ENCODE peak calls at places on chromosome X, in eight cellular contexts. Q, B, L, K, M, F, D and O are unnamed samples. For H3K4me1, the result is how much of the 10 kb centered on the place peaks cover.

GRCh38 chrX:56728752-56729151 is 291 bp upstream of the NBDY start:
- DNase-seq in Q (peak), B (peak), L (no peak), K (no peak), M (no peak), F (no peak), D (peak), O (no peak)

GRCh38 chrX:127621780-127622179 is 430.4 kb downstream of the ACTRT1 start:
- DNase-seq in Q (no peak), B (no peak), L (no peak), K (no peak), M (no peak), F (no peak), D (no peak), O (no peak)

GRCh38 chrX:24506082-24506481 is 41.0 kb downstream of the PDK3 start:
- DNase-seq in Q (no peak), B (peak), L (no peak), K (no peak), M (peak), F (peak), D (peak), O (no peak)

GRCh38 chrX:107894038-107894437 is 68.4 kb downstream of the MID2 start:
- DNase-seq in Q (peak), B (peak), L (no peak), K (no peak), M (peak), F (peak), D (peak), O (no peak)

GRCh38 chrX:49176421-49177326 is 5.0 kb downstream of the PLP2 start:
- DNase-seq in Q (no peak), B (no peak), L (peak), K (no peak), M (no peak), F (no peak), D (no peak), O (no peak)

GRCh38 chrX:38754102-38754790 is 47.0 kb upstream of the MID1IP1 start:
- DNase-seq in Q (peak), B (peak), L (no peak), K (peak), M (peak), F (no peak), D (peak), O (no peak)

GRCh38 chrX:9310596-9310995 is 154.3 kb upstream of the TBL1X start:
- DNase-seq in Q (no peak), B (peak), L (no peak), K (no peak), M (no peak), F (no peak), D (peak), O (no peak)

GRCh38 chrX:71181558-71181909 is 36.9 kb downstream of the NLGN3 start:
- DNase-seq in Q (peak), B (peak), L (no peak), K (peak), M (no peak), F (no peak), D (no peak), O (no peak)

GRCh38 chrX:45771560-45772340 is 571.1 kb upstream of the DIPK2B start:
- DNase-seq in Q (peak), B (peak), L (peak), K (no peak), M (no peak), F (peak), D (peak), O (peak)

GRCh38 chrX:41265615-41266014 is 68.3 kb upstream of the DDX3X start:
- DNase-seq in Q (no peak), B (no peak), L (no peak), K (peak), M (no peak), F (no peak), D (peak), O (no peak)

GRCh38 chrX:65643046-65643785 is 24.2 kb upstream of the MSN start:
- DNase-seq in Q (no peak), B (peak), L (no peak), K (no peak), M (no peak), F (peak), D (peak), O (no peak)

GRCh38 chrX:28498658-28499057 is 88.6 kb upstream of the IL1RAPL1 start:
- DNase-seq in Q (no peak), B (peak), L (no peak), K (no peak), M (no peak), F (no peak), D (peak), O (no peak)

GRCh38 chrX:19670854-19671620 is 155.7 kb upstream of the MAP3K15 start:
- DNase-seq in Q (no peak), B (peak), L (no peak), K (peak), M (no peak), F (peak), D (peak), O (no peak)

GRCh38 chrX:17689971-17690409 is 47.3 kb upstream of the SCML1 start:
- DNase-seq in Q (peak), B (peak), L (no peak), K (peak), M (peak), F (peak), D (peak), O (no peak)

GRCh38 chrX:10755477-10756334 is 135.3 kb upstream of the MID1 start:
- DNase-seq in Q (no peak), B (peak), L (no peak), K (no peak), M (no peak), F (no peak), D (peak), O (no peak)

GRCh38 chrX:115428011-115428410 is 133.0 kb upstream of the PLS3 start:
- DNase-seq in Q (no peak), B (no peak), L (no peak), K (no peak), M (no peak), F (no peak), D (no peak), O (no peak)

GRCh38 chrX:73977542-73978169 is 326.3 kb upstream of the ZCCHC13 start:
- DNase-seq in Q (peak), B (no peak), L (no peak), K (no peak), M (peak), F (no peak), D (no peak), O (no peak)

GRCh38 chrX:13008851-13009250 is 33.9 kb downstream of the TMSB4X start:
- DNase-seq in Q (no peak), B (no peak), L (no peak), K (no peak), M (no peak), F (no peak), D (no peak), O (no peak)
- H3K4me1 ChIP-seq in Q (under half), B (under half), L (under half), K (under half), M (half or more), F (half or more), D (under half), O (under half)

DNA sequence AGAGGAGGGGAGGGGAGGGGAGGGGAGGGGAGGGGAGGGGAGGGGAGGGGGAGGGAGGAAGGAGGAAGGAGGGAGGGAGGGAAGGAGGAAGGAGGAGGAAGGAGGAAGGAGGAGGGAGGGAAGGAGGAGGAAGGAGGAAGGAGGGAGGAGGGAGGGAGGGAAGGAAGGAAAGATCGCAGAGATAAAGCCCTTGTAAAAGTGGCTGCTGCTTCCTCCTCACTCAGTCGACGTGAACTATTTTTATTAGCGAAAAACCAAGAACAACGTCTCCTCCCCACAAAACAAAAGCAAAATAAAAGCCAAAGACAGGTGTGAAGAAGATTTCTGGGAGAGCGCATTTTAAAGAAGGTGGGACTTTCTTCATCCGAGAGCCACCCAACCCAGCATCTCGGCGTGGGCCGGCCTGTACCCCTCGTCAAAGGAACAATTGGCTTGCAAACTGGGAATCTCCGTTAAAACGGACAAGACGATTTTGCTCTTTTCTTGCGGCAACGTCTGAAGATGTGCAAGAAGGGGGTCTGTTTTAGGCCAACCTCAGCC is 40.7 kb upstream of the ASMTL start:
- DNase-seq in Q (no peak), B (no peak), L (no peak), K (no peak), M (no peak), F (no peak), D (no peak), O (no peak)
- H3K4me1 ChIP-seq in Q (under half), B (under half), L (under half), K (under half), M (under half), F (under half), D (under half), O (under half)

GRCh38 chrX:68835104-68835442 is 6.3 kb downstream of the EFNB1 start:
- DNase-seq in Q (no peak), B (no peak), L (no peak), K (no peak), M (no peak), F (no peak), D (no peak), O (no peak)
- H3K4me1 ChIP-seq in Q (under half), B (under half), L (under half), K (under half), M (under half), F (under half), D (under half), O (under half)

DNA sequence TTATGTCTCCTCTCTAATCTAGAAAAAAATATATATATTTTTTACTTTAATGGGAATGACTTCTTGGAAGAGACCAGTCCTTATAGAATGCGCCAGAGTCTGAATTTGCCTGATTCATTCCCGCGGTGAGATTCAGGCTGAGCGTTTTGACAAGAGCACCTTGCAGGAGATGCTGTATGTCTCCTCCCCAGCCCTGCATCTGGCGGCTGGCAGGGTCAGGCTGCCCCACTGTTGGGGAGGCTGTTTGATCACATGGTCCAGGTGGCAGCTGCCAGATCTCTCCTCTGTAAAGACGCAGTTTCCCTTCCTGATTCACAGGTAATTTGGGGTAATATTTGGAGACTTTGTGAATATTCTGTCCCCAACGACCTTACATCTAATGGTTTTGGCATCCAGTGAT is 9.7 kb downstream of the PDZD4 start:
- DNase-seq in Q (peak), B (no peak), L (no peak), K (no peak), M (no peak), F (no peak), D (no peak), O (no peak)
- H3K4me1 ChIP-seq in Q (under half), B (under half), L (under half), K (under half), M (under half), F (under half), D (under half), O (under half)

DNA sequence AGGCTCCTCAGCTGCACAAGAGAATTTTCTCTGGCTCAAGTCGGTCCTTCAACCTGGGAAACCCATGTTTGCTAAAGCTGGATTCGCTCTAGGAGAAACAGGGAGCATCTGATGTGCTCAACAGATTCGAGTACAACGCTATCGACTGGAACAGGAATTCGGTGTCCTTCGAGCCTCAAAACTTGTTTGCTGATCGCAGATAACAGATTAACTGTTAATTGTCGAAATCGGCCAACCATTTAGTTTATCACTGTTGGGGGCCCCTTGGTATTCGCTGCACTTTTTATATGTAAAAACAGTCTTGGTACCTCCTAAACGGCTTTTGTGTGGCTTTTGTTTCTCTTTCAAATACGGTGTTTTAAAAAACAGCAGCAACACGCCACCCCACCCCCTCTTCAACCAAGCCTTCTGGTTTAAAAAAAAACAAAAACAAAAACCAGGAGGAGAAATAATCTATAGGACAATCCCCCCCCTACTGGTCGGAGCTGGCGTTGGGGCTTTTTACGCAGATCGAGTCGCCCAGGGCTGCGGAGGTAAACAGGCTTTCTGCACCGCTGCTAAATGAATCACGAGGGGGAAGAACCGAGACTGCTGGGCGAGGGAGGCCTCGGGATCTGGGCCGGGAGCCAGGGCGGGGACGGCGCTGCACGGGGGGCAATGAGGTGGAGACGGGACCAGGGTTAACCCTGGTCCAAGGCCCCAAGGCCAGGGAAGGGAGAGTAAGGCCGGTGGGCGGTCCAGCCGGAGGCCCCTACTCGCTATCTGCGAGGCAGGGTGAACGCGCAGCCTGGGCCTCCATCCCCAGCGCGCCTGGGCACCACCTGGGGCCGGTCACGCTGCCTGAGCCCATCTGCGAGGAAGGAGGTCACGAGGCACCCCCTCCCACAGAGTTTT is 71.7 kb upstream of the BCOR start:
- DNase-seq in Q (peak), B (peak), L (peak), K (peak), M (no peak), F (peak), D (peak), O (no peak)
- H3K4me1 ChIP-seq in Q (under half), B (under half), L (under half), K (under half), M (under half), F (under half), D (half or more), O (under half)

GRCh38 chrX:133986008-133986683 is 752 bp upstream of the GPC3 start:
- DNase-seq in Q (no peak), B (no peak), L (no peak), K (no peak), M (no peak), F (no peak), D (no peak), O (no peak)
- H3K4me1 ChIP-seq in Q (under half), B (under half), L (under half), K (under half), M (under half), F (under half), D (under half), O (under half)

DNA sequence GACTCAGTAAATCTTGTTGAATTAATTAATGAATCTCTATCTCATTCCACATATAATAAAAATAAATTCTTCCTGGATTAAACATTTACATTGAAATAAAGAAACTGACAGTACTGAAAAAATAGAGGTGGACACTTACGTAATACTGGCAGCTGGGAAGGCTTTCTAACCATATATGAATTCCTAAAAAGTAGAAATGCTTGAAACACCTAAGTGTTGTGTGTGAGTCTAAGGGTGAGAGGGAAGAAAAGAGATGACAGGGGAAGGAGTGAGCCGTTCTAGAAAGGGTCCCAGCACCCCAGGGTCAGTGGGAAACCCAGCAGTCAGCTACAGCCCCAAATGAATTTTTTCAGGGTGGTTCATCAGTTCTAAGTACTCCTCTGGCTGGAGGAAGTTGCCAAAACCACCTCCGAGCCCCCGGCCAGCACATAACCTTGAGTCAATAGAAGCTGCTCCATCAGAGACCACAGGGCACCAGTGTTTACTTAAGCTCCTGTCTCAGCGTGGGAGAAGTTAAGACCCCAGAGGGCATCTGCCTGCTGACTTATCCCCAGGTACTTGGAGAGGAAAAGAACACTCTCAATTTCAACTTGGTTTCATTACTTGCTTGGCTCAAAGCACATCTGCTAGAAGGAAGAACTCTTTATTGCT is 18.3 kb downstream of the GAB3 start:
- DNase-seq in Q (no peak), B (peak), L (no peak), K (no peak), M (no peak), F (peak), D (peak), O (no peak)
- H3K4me1 ChIP-seq in Q (under half), B (half or more), L (half or more), K (under half), M (under half), F (under half), D (under half), O (under half)

GRCh38 chrX:2697741-2698294 is 6.7 kb downstream of the CD99 start:
- DNase-seq in Q (no peak), B (no peak), L (no peak), K (no peak), M (peak), F (no peak), D (no peak), O (no peak)

GRCh38 chrX:2701600-2701999 is 10.5 kb downstream of the CD99 start:
- DNase-seq in Q (peak), B (no peak), L (no peak), K (no peak), M (peak), F (no peak), D (no peak), O (no peak)

GRCh38 chrX:2698604-2699003 is 7.5 kb downstream of the CD99 start:
- DNase-seq in Q (no peak), B (no peak), L (no peak), K (no peak), M (no peak), F (peak), D (no peak), O (no peak)

GRCh38 chrX:2699959-2700358 is 8.9 kb downstream of the CD99 start:
- DNase-seq in Q (no peak), B (no peak), L (no peak), K (no peak), M (no peak), F (no peak), D (no peak), O (no peak)

DNA sequence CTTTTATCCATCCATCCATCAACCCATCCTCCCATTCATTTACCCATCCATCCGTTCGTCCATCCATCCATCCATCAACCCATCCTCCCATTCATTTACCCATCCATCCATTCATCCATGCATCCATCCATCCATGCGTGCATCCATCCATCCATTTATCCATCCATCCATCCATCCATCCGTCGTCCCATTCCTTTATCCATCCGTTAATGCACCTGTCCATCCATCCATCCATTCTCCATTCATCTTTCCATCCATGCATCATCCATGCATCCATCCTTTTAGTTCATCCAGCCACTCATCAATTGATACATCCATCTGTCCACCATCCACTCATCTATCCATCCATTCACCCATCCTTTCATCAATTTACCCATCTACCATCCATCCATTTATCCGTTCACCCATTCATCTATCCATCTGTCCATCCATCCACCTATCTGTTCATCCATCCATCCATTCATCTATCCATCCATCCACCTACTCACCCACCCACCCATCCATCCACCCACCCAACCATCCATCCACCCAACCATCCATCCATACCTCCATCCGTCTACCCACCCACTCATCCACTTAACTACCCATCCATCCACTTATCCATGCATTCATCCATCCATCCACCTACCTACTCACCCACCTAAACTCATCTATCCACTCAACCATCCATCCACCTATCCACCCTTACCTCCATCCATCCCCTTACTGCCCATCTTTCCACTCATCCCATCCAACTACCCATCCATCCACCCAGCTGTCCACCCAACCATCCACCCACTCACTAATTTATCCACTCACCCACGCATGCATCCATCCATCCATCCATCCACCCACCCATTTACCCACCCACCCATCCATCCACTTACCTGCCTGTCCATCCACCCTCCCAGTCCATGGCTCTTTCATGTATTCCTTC is 9.6 kb downstream of the CD99 start:
- DNase-seq in Q (no peak), B (no peak), L (no peak), K (no peak), M (no peak), F (no peak), D (no peak), O (no peak)
- H3K4me1 ChIP-seq in Q (under half), B (under half), L (half or more), K (under half), M (under half), F (under half), D (half or more), O (under half)

GRCh38 chrX:154332561-154332960 is 37.0 kb downstream of the TKTL1 start:
- DNase-seq in Q (no peak), B (no peak), L (no peak), K (no peak), M (no peak), F (no peak), D (no peak), O (no peak)
- H3K4me1 ChIP-seq in Q (under half), B (under half), L (under half), K (under half), M (under half), F (under half), D (under half), O (under half)